ENCODE peak calls at places on chromosomes 4 and X, in seven cellular contexts. One of them, this sample, is unnamed.

GRCh38 chr4:109435635-109436034 is 2.0 kb downstream of the SEC24B start:
- DNase-seq in smooth muscle cell of the brain vasculature: no peak
- DNase-seq in transverse colon: no peak
- DNase-seq in fibroblast of lung: no peak
- DNase-seq in lung microvascular endothelial cell: no peak
- DNase-seq in left kidney: no peak
- DNase-seq in osteoblast: no peak
- DNase-seq in this sample: no peak

GRCh38 chrX:119155416-119156035 is 27.9 kb upstream of the KIAA1210 start:
- DNase-seq in smooth muscle cell of the brain vasculature: no peak
- DNase-seq in transverse colon: peak
- DNase-seq in fibroblast of lung: peak
- DNase-seq in lung microvascular endothelial cell: no peak
- DNase-seq in left kidney: peak
- DNase-seq in osteoblast: peak
- DNase-seq in this sample: no peak

GRCh38 chr4:98996056-98996941 is 778 bp downstream of the METAP1 start:
- DNase-seq in smooth muscle cell of the brain vasculature: peak
- DNase-seq in transverse colon: peak
- DNase-seq in fibroblast of lung: peak
- DNase-seq in lung microvascular endothelial cell: peak
- DNase-seq in left kidney: peak
- DNase-seq in osteoblast: peak
- DNase-seq in this sample: peak

GRCh38 chrX:21996872-21997271 is 35.3 kb upstream of the PHEX start:
- DNase-seq in smooth muscle cell of the brain vasculature: no peak
- DNase-seq in transverse colon: no peak
- DNase-seq in fibroblast of lung: peak
- DNase-seq in lung microvascular endothelial cell: peak
- DNase-seq in left kidney: no peak
- DNase-seq in osteoblast: peak
- DNase-seq in this sample: no peak

GRCh38 chr4:3174371-3175338 is 74.3 kb upstream of the MSANTD1 start:
- DNase-seq in smooth muscle cell of the brain vasculature: no peak
- DNase-seq in transverse colon: no peak
- DNase-seq in fibroblast of lung: no peak
- DNase-seq in lung microvascular endothelial cell: no peak
- DNase-seq in left kidney: peak
- DNase-seq in osteoblast: no peak
- DNase-seq in this sample: no peak

GRCh38 chrX:43860646-43861370 is 21.4 kb downstream of the MAOB start:
- DNase-seq in smooth muscle cell of the brain vasculature: no peak
- DNase-seq in transverse colon: no peak
- DNase-seq in fibroblast of lung: peak
- DNase-seq in lung microvascular endothelial cell: peak
- DNase-seq in left kidney: peak
- DNase-seq in osteoblast: no peak
- DNase-seq in this sample: no peak

GRCh38 chr4:107989537-107990386 is at the start of gene HADH:
- DNase-seq in smooth muscle cell of the brain vasculature: peak
- DNase-seq in transverse colon: peak
- DNase-seq in fibroblast of lung: peak
- DNase-seq in lung microvascular endothelial cell: peak
- DNase-seq in left kidney: peak
- DNase-seq in osteoblast: peak
- DNase-seq in this sample: peak

GRCh38 chr4:32025840-32026459 is 1305.8 kb downstream of the PCDH7 start:
- DNase-seq in smooth muscle cell of the brain vasculature: no peak
- DNase-seq in transverse colon: peak
- DNase-seq in fibroblast of lung: peak
- DNase-seq in lung microvascular endothelial cell: no peak
- DNase-seq in left kidney: peak
- DNase-seq in osteoblast: no peak
- DNase-seq in this sample: no peak

GRCh38 chr4:153780221-153780620 is 8.7 kb downstream of the SFRP2 start:
- DNase-seq in smooth muscle cell of the brain vasculature: no peak
- DNase-seq in transverse colon: no peak
- DNase-seq in fibroblast of lung: no peak
- DNase-seq in lung microvascular endothelial cell: no peak
- DNase-seq in left kidney: no peak
- DNase-seq in osteoblast: no peak
- DNase-seq in this sample: no peak

GRCh38 chr4:185821029-185821419 is 9.0 kb upstream of the SORBS2 start:
- DNase-seq in smooth muscle cell of the brain vasculature: no peak
- DNase-seq in transverse colon: no peak
- DNase-seq in fibroblast of lung: no peak
- DNase-seq in lung microvascular endothelial cell: no peak
- DNase-seq in left kidney: no peak
- DNase-seq in osteoblast: no peak
- DNase-seq in this sample: no peak